ENCODE peak calls at places on chromosomes 13 and 19, in five cellular contexts. V, O, F, I and L are unnamed samples.

GRCh38 chr19:4939466-4939865 is 29.4 kb upstream of the KDM4B start:
- DNase-seq in O (no peak), I (no peak), F (no peak), V (no peak), L (no peak)

GRCh38 chr19:7211191-7211988 is 82.8 kb downstream of the INSR start:
- DNase-seq in V (peak), O (peak), I (no peak), F (no peak), L (peak)

GRCh38 chr19:6465006-6465405 is 935 bp downstream of the CRB3 start:
- DNase-seq in O (peak), I (no peak), V (no peak), F (no peak), L (no peak)

GRCh38 chr19:42965204-42965603 is 28.2 kb upstream of the PSG7 start:
- DNase-seq in O (no peak), I (no peak), F (peak), V (no peak), L (no peak)

GRCh38 chr19:51552996-51553725 is 17.9 kb upstream of the ZNF175 start:
- DNase-seq in V (peak), I (no peak), O (peak), F (peak), L (peak)

GRCh38 chr13:42066542-42066941 is 18.1 kb downstream of the DGKH start:
- DNase-seq in F (peak), O (no peak), V (no peak), I (peak), L (no peak)

GRCh38 chr19:11269408-11269807 is 7.1 kb upstream of the DOCK6 start:
- DNase-seq in V (no peak), O (no peak), I (no peak), F (peak), L (no peak)

GRCh38 chr19:3263866-3264265 is 39.4 kb downstream of the CELF5 start:
- DNase-seq in F (no peak), V (no peak), O (no peak), I (no peak), L (no peak)

GRCh38 chr13:51663980-51664957 is 80.0 kb downstream of the WDFY2 start:
- DNase-seq in O (no peak), F (no peak), I (no peak), V (no peak), L (no peak)

GRCh38 chr19:39351537-39352037 is 9.4 kb downstream of the SAMD4B start:
- DNase-seq in V (no peak), O (no peak), I (no peak), F (peak), L (no peak)

GRCh38 chr19:10961763-10962536 is 1.1 kb downstream of the SMARCA4 start:
- DNase-seq in V (peak), O (no peak), I (no peak), F (peak), L (no peak)

GRCh38 chr13:94169783-94170513 is 309.5 kb downstream of the DCT start:
- DNase-seq in O (no peak), I (no peak), V (peak), F (no peak), L (peak)

GRCh38 chr13:29935309-29935981 is 85.0 kb upstream of the UBL3 start:
- DNase-seq in V (no peak), O (no peak), F (no peak), I (no peak), L (no peak)

GRCh38 chr19:35124098-35125060 is 8.8 kb downstream of the FXYD3 start:
- DNase-seq in O (peak), I (peak), F (peak), V (peak), L (peak)

GRCh38 chr19:35748106-35749020 is at the start of gene LIN37:
- DNase-seq in V (peak), F (peak), I (peak), O (peak), L (peak)

GRCh38 chr19:31316201-31316951 is 32.9 kb downstream of the TSHZ3 start:
- DNase-seq in V (peak), O (no peak), I (no peak), F (no peak), L (no peak)

GRCh38 chr13:71864981-71865857 is 1.8 kb downstream of the DACH1 start:
- DNase-seq in V (peak), I (no peak), O (peak), F (no peak), L (peak)

GRCh38 chr13:25224151-25224550 is 52.1 kb upstream of the AMER2 start:
- DNase-seq in F (no peak), O (no peak), I (no peak), V (no peak), L (no peak)

GRCh38 chr19:33719366-33720154 is 77.1 kb upstream of the KCTD15 start:
- DNase-seq in F (no peak), O (no peak), I (no peak), V (no peak), L (no peak)

GRCh38 chr19:18317998-18318800 is 4.7 kb downstream of the LSM4 start:
- DNase-seq in O (no peak), V (no peak), I (no peak), F (no peak), L (no peak)

GRCh38 chr19:46210634-46211033 is 18.9 kb upstream of the IGFL1 start:
- DNase-seq in I (no peak), V (no peak), F (no peak), O (no peak), L (no peak)

GRCh38 chr19:339262-339887 is 5.2 kb downstream of the MIER2 start:
- DNase-seq in I (no peak), O (no peak), V (no peak), F (no peak), L (no peak)

GRCh38 chr13:98525852-98526512 is 50.9 kb downstream of the STK24 start:
- DNase-seq in F (no peak), V (no peak), O (no peak), I (no peak), L (no peak)

GRCh38 chr13:110291286-110291685 is 15.7 kb downstream of the COL4A1 start:
- DNase-seq in I (no peak), O (no peak), F (no peak), V (no peak), L (no peak)

GRCh38 chr13:97974773-97975172 is 21.3 kb downstream of the IPO5 start:
- DNase-seq in I (no peak), F (no peak), V (no peak), O (no peak), L (no peak)

GRCh38 chr19:7908742-7909461 is 5.2 kb downstream of the MAP2K7 start:
- DNase-seq in V (no peak), I (no peak), F (no peak), O (no peak), L (no peak)

GRCh38 chr13:80690208-80690607 is 349.3 kb upstream of the SPRY2 start:
- DNase-seq in V (no peak), I (no peak), F (no peak), O (no peak), L (no peak)

GRCh38 chr19:53389591-53390377 is 5.2 kb upstream of the ZNF765 start:
- DNase-seq in F (no peak), O (no peak), I (no peak), V (peak), L (peak)

GRCh38 chr19:40210919-40211318 is 7.3 kb downstream of the TTC9B start:
- DNase-seq in V (peak), I (no peak), F (no peak), O (no peak), L (peak)

GRCh38 chr19:2624537-2625091 is 77.9 kb downstream of the GNG7 start:
- DNase-seq in O (peak), F (no peak), V (peak), I (no peak), L (peak)

GRCh38 chr13:49935171-49936084 is 712 bp downstream of the SPRYD7 start:
- DNase-seq in I (no peak), O (peak), V (peak), F (peak), L (peak)